ENCODE peak calls at places on chromosomes 1 and 21, in four cellular contexts. B is suprapubic skin, W is K562, R is sigmoid colon. A is an unnamed sample.

GRCh38 chr1:94858276-94858675 is 38.1 kb downstream of the SLC44A3 start:
- DNase-seq in W (no peak), R (no peak), B (no peak), A (no peak)

GRCh38 chr1:20184997-20185833 is 681 bp upstream of the UBXN10 start:
- DNase-seq in R (no peak), B (no peak), W (peak; percentile 83), A (no peak)

GRCh38 chr1:157618190-157618589 is 20.3 kb upstream of the FCRL4 start:
- DNase-seq in B (no peak), R (no peak), W (no peak), A (no peak)

GRCh38 chr1:36702963-36703362 is 220.2 kb upstream of the CSF3R start:
- DNase-seq in B (no peak), R (no peak), W (no peak), A (no peak)

GRCh38 chr1:201640624-201641023 is 101.7 kb downstream of the NAV1 start:
- DNase-seq in R (peak; percentile 84), W (no peak), B (no peak), A (no peak)

GRCh38 chr1:94708299-94708685 is 111.9 kb upstream of the SLC44A3 start:
- DNase-seq in W (no peak), R (no peak), B (no peak), A (peak; percentile 84)

GRCh38 chr1:184660462-184661191 is 94.0 kb downstream of the EDEM3 start:
- DNase-seq in B (no peak), W (no peak), R (no peak), A (no peak)

GRCh38 chr1:7721940-7722669 is 49.0 kb upstream of the VAMP3 start:
- DNase-seq in B (no peak), W (no peak), R (no peak), A (no peak)

GRCh38 chr1:28835237-28835650 is 23.3 kb downstream of the OPRD1 start:
- DNase-seq in R (no peak), B (no peak), W (no peak), A (no peak)

GRCh38 chr1:210457566-210457965 is 128.9 kb downstream of the HHAT start:
- DNase-seq in R (no peak), W (no peak), B (no peak), A (no peak)

GRCh38 chr21:37130971-37131370 is 57.9 kb downstream of the TTC3 start:
- DNase-seq in W (no peak), B (no peak), R (no peak), A (no peak)

GRCh38 chr1:246961939-246962373 is 30.2 kb upstream of the AHCTF1 start:
- DNase-seq in B (no peak), W (no peak), R (peak; percentile 69), A (no peak)

GRCh38 chr21:29260461-29260860 is 38.3 kb upstream of the BACH1 start:
- DNase-seq in W (no peak), B (no peak), R (no peak), A (no peak)

GRCh38 chr1:16122916-16123315 is 33.0 kb downstream of the EPHA2 start:
- DNase-seq in W (no peak), R (peak; percentile 45), B (no peak), A (peak; percentile 56)

GRCh38 chr1:180528868-180529470 is 26.6 kb upstream of the ACBD6 start:
- DNase-seq in R (no peak), B (no peak), W (no peak), A (no peak)

GRCh38 chr21:14403681-14404318 is 20.9 kb upstream of the HSPA13 start:
- DNase-seq in B (no peak), R (no peak), W (peak; percentile 49), A (peak; percentile 14)

GRCh38 chr1:116376734-116377096 is 3.7 kb downstream of the ATP1A1 start:
- DNase-seq in R (no peak), W (no peak), B (no peak), A (no peak)

GRCh38 chr1:116379057-116379630 is 6.1 kb downstream of the ATP1A1 start:
- DNase-seq in W (no peak), R (no peak), B (no peak), A (no peak)

GRCh38 chr1:116375884-116376733 is 3.1 kb downstream of the ATP1A1 start:
- DNase-seq in B (peak; percentile 93), W (no peak), R (peak; percentile 93), A (no peak)

GRCh38 chr1:116379674-116380498 is 6.8 kb downstream of the ATP1A1 start:
- DNase-seq in R (no peak), W (no peak), B (no peak), A (no peak)

GRCh38 chr1:116377564-116378529 is 4.8 kb downstream of the ATP1A1 start:
- DNase-seq in B (peak; percentile 81), W (no peak), R (peak; percentile 90), A (no peak)
- TF ChIP-seq POLR2AphosphoS5 in B (no peak), W (no peak), R (peak; percentile 58), A (no peak)

GRCh38 chr1:66350001-66350547 is 183.9 kb upstream of the SGIP1 start:
- DNase-seq in R (no peak), W (no peak), B (no peak), A (peak; percentile 57)

GRCh38 chr1:66351913-66352312 is 182.0 kb upstream of the SGIP1 start:
- DNase-seq in R (no peak), W (no peak), B (no peak), A (no peak)

GRCh38 chr1:66346873-66347272 is 187.1 kb upstream of the SGIP1 start:
- DNase-seq in R (no peak), B (no peak), W (no peak), A (no peak)

GRCh38 chr1:66351474-66351873 is 182.5 kb upstream of the SGIP1 start:
- DNase-seq in W (no peak), B (no peak), R (no peak), A (no peak)

DNA sequence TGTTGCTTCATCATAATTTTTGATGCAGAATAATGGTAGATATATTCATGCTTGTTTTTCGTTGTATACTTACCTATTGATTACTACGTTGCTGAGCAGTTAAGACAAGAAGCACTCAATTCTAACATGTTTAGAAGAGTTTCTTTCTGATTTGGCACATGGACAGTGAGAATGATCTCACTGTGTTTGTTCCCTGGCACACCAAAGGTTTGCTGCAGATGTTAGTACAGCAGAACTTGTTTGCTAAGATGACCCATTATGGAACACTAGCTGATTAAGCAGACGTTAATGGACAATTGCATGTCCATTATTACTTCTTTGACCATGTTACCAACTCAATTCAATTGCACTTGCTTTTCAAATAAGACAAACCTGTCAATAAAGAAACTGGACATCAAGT is 184.7 kb upstream of the SGIP1 start:
- DNase-seq in B (no peak), W (no peak), R (no peak), A (no peak)
- TF ChIP-seq POLR2AphosphoS5 in B (no peak), W (no peak), R (no peak), A (no peak)

DNA sequence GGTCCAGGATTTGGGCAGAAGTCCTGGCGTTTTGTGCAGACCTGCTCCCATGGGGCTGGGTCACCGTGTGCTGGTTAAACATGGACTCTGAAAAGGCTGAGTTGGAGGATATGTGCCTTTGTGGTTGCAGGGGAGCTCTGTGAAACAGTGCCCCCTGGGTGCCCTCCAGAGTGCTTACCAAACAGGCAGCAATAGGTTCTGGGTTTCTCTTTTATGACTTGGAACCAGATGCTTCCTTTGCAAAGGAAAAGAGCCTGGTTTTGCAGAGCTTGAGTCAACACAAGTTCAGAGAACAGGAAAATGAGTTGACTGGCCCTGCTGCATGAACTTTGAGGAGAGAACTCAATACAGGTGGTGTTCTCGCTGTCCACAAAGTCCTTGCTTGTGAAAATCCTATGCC is 288.9 kb downstream of the TM2D1 start:
- DNase-seq in B (no peak), R (no peak), W (no peak), A (no peak)
- TF ChIP-seq POLR2AphosphoS5 in B (no peak), R (no peak), W (no peak), A (no peak)

GRCh38 chr1:10471411-10472219 is 714 bp downstream of the DFFA start:
- DNase-seq in R (no peak), B (no peak), W (no peak), A (no peak)

GRCh38 chr1:10473145-10473765 is 926 bp upstream of the DFFA start:
- DNase-seq in R (no peak), W (no peak), B (no peak), A (no peak)

GRCh38 chr1:10475510-10475909 is 760 bp downstream of the PEX14 start:
- DNase-seq in B (no peak), R (no peak), W (peak; percentile 40), A (no peak)

GRCh38 chr1:10472220-10473144 is at the start of gene DFFA:
- DNase-seq in W (peak; percentile 94), B (peak; percentile 96), R (peak; percentile 96), A (peak; percentile 91)

GRCh38 chr1:10474613-10475507 is at the start of gene PEX14:
- DNase-seq in R (peak; percentile 90), W (peak; percentile 97), B (peak; percentile 90), A (peak; percentile 35)
- TF ChIP-seq POLR2AphosphoS5 in R (peak; percentile 54), W (peak; percentile 87), B (no peak), A (peak; percentile 88)

GRCh38 chr1:55463814-55464445 is 248.8 kb upstream of the USP24 start:
- DNase-seq in R (peak; percentile 82), B (no peak), W (no peak), A (no peak)
- TF ChIP-seq POLR2AphosphoS5 in R (peak; percentile 67), B (no peak), W (no peak), A (no peak)

DNA sequence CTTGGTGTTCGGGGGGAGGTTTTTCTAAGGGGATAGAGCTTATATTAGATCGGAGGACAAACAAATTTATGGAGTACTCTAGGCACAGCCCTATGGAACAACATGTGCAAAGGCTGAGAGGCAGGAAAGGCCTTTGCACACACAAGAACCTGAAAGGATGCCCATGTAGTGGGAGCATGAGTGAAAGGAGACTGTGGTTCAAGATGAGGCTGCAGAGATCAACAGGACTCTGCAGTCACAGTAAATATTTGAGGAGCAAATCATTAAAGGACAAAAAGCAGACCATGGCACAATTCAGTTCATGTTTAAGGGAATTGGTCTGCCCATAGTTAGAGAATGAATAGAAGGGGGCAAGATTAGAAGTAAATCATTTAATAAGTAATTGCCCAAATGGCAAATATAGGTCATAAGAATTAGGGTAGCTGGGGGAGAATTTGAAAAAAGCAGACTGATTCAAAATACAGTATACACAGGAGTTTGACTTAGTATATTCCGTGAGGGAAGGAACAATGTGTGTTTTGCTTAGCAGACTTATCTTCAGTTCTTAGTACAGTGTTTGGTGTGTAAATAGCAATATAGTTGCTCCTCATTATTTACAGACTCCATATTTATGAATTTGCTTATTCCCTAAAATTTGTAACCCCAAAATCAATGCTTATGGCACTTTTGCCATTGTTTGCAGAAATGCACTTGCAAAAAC is 268.1 kb downstream of the SEC16B start:
- DNase-seq in B (no peak), W (no peak), R (no peak), A (no peak)
- TF ChIP-seq POLR2AphosphoS5 in B (no peak), W (no peak), R (no peak), A (no peak)

DNA sequence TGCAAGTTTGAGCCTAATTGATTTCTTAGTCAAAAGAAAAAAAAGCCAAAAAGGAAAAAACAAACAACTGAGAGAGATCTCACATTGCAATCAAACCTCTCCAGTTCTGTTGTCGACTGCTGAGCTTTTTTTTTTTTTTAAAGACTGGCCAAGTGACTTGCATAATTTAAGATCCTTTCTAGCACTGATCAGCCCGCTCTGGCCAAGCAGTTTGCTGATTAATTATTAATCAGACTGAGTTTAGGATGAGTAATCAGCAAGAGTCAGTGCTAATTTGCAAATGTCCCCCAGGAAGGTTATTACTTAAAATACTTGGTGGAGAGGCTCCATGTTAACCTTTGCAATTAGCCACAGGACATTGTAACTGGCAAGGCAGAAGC is 39.3 kb downstream of the HMGB4 start:
- DNase-seq in R (no peak), B (no peak), W (no peak), A (no peak)
- TF ChIP-seq POLR2AphosphoS5 in R (no peak), B (no peak), W (no peak), A (no peak)

A was measured in SK-N-MC.